ENCODE peak calls at places on chromosomes 2 and 18, in nine cellular contexts. One of them, this sample, is unnamed.

GRCh38 chr2:28427741-28428412 is 35.2 kb downstream of the FOSL2 start:
- DNase-seq in H1: no peak
- DNase-seq in astrocyte: no peak
- DNase-seq in lower leg skin: no peak
- DNase-seq in NB4: peak; percentile 35
- DNase-seq in A549: no peak
- DNase-seq in lower lobe of right lung: no peak
- DNase-seq in SK-N-SH: no peak
- DNase-seq in fibroblast of lung: no peak
- DNase-seq in this sample: no peak

GRCh38 chr18:37538526-37539205 is 26.9 kb downstream of the CELF4 start:
- DNase-seq in fibroblast of lung: no peak
- DNase-seq in astrocyte: no peak
- DNase-seq in A549: no peak
- DNase-seq in lower lobe of right lung: no peak
- DNase-seq in lower leg skin: no peak
- DNase-seq in NB4: peak; percentile 13
- DNase-seq in H1: no peak
- DNase-seq in SK-N-SH: no peak
- DNase-seq in this sample: no peak

GRCh38 chr18:78979682-78980278 is at the start of gene SALL3:
- DNase-seq in astrocyte: no peak
- DNase-seq in fibroblast of lung: no peak
- DNase-seq in lower leg skin: no peak
- DNase-seq in SK-N-SH: peak; percentile 50
- DNase-seq in H1: no peak
- DNase-seq in A549: no peak
- DNase-seq in lower lobe of right lung: no peak
- DNase-seq in NB4: no peak
- DNase-seq in this sample: no peak

GRCh38 chr2:45649855-45650806 is 1.3 kb upstream of the PRKCE start:
- DNase-seq in lower lobe of right lung: peak; percentile 83
- DNase-seq in NB4: peak; percentile 65
- DNase-seq in A549: peak; percentile 74
- DNase-seq in H1: no peak
- DNase-seq in fibroblast of lung: peak; percentile 45
- DNase-seq in SK-N-SH: peak; percentile 89
- DNase-seq in astrocyte: peak; percentile 38
- DNase-seq in lower leg skin: peak; percentile 80
- DNase-seq in this sample: no peak

GRCh38 chr2:41042343-41042742 is 590.5 kb upstream of the SLC8A1 start:
- DNase-seq in astrocyte: no peak
- DNase-seq in H1: no peak
- DNase-seq in lower lobe of right lung: no peak
- DNase-seq in A549: no peak
- DNase-seq in SK-N-SH: no peak
- DNase-seq in NB4: no peak
- DNase-seq in fibroblast of lung: peak; percentile 15
- DNase-seq in lower leg skin: no peak
- DNase-seq in this sample: no peak

GRCh38 chr2:178397002-178397605 is 53.9 kb downstream of the PRKRA start:
- DNase-seq in astrocyte: peak; percentile 14
- DNase-seq in SK-N-SH: peak; percentile 44
- DNase-seq in fibroblast of lung: peak; percentile 67
- DNase-seq in H1: no peak
- DNase-seq in NB4: peak; percentile 64
- DNase-seq in lower leg skin: no peak
- DNase-seq in A549: peak; percentile 15
- DNase-seq in lower lobe of right lung: no peak
- DNase-seq in this sample: no peak

GRCh38 chr2:152486048-152486736 is 151.2 kb downstream of the FMNL2 start:
- DNase-seq in H1: no peak
- DNase-seq in SK-N-SH: no peak
- DNase-seq in A549: no peak
- DNase-seq in astrocyte: no peak
- DNase-seq in lower lobe of right lung: no peak
- DNase-seq in lower leg skin: peak; percentile 45
- DNase-seq in fibroblast of lung: no peak
- DNase-seq in NB4: peak; percentile 30
- DNase-seq in this sample: peak; percentile 81

GRCh38 chr2:98868548-98869271 is 67.3 kb downstream of the CRACDL start:
- DNase-seq in lower lobe of right lung: no peak
- DNase-seq in astrocyte: no peak
- DNase-seq in lower leg skin: no peak
- DNase-seq in A549: no peak
- DNase-seq in fibroblast of lung: no peak
- DNase-seq in SK-N-SH: no peak
- DNase-seq in NB4: no peak
- DNase-seq in H1: no peak
- DNase-seq in this sample: no peak

GRCh38 chr2:114442545-114442944 is at the start of gene DPP10:
- DNase-seq in NB4: peak; percentile 34
- DNase-seq in lower lobe of right lung: no peak
- DNase-seq in H1: no peak
- DNase-seq in lower leg skin: no peak
- DNase-seq in astrocyte: no peak
- DNase-seq in A549: no peak
- DNase-seq in fibroblast of lung: peak; percentile 1
- DNase-seq in SK-N-SH: no peak
- DNase-seq in this sample: peak; percentile 1

DNA sequence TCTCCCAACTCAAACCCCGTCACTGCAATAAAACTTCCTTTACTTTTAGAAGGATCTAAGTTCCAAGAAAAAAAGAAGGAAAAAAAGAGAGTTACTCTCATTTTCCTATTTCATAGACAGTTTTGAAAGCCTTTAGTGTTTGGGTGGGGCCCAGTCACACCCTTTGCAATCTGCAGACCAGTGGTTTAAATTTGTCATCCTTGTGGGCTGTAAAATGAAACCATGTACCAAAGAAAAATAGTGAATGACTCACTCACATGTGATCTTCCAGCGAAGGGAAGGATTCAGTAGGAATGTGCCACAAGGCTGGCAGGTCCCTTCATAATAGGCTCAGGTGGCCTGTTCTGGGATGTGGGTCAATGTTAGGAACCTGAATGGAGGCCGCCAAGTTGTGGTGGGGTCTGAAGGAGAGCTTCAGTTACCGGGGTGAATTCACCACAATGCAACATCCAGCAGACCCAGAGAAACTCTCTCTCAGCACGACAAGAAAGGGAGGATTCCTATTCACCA is 28.3 kb downstream of the ANXA4 start:
- DNase-seq in SK-N-SH: no peak
- DNase-seq in astrocyte: peak; percentile 90
- DNase-seq in lower leg skin: peak; percentile 75
- DNase-seq in NB4: peak; percentile 75
- DNase-seq in fibroblast of lung: peak; percentile 92
- DNase-seq in H1: no peak
- DNase-seq in A549: peak; percentile 63
- DNase-seq in lower lobe of right lung: no peak
- DNase-seq in this sample: peak; percentile 82
- H3K4me3 ChIP-seq in SK-N-SH: no peak overlapping the region
- H3K4me3 ChIP-seq in astrocyte: no peak overlapping the region
- H3K4me3 ChIP-seq in lower leg skin: no peak overlapping the region
- H3K4me3 ChIP-seq in NB4: no peak overlapping the region
- H3K4me3 ChIP-seq in fibroblast of lung: no peak overlapping the region
- H3K4me3 ChIP-seq in H1: no peak overlapping the region
- H3K4me3 ChIP-seq in A549: no peak overlapping the region
- H3K4me3 ChIP-seq in lower lobe of right lung: no peak overlapping the region
- H3K4me3 ChIP-seq in this sample: no peak overlapping the region

GRCh38 chr2:205557873-205558272 is 124.4 kb upstream of the NRP2 start:
- DNase-seq in lower leg skin: no peak
- DNase-seq in A549: no peak
- DNase-seq in H1: no peak
- DNase-seq in lower lobe of right lung: no peak
- DNase-seq in NB4: no peak
- DNase-seq in SK-N-SH: peak; percentile 36
- DNase-seq in fibroblast of lung: no peak
- DNase-seq in astrocyte: no peak
- DNase-seq in this sample: no peak
- TF ChIP-seq CTCF in lower leg skin: no peak
- TF ChIP-seq CTCF in A549: no peak
- TF ChIP-seq CTCF in H1: no peak
- TF ChIP-seq CTCF in lower lobe of right lung: no peak
- TF ChIP-seq CTCF in NB4: no peak
- TF ChIP-seq CTCF in SK-N-SH: no peak
- TF ChIP-seq CTCF in fibroblast of lung: no peak
- TF ChIP-seq CTCF in astrocyte: no peak
- TF ChIP-seq CTCF in this sample: no peak

GRCh38 chr2:160064916-160065315 is 2.5 kb upstream of the PLA2R1 start:
- DNase-seq in NB4: no peak
- DNase-seq in astrocyte: no peak
- DNase-seq in H1: no peak
- DNase-seq in SK-N-SH: no peak
- DNase-seq in lower leg skin: no peak
- DNase-seq in fibroblast of lung: no peak
- DNase-seq in lower lobe of right lung: no peak
- DNase-seq in A549: no peak
- DNase-seq in this sample: no peak

GRCh38 chr2:160063895-160064577 is 1.6 kb upstream of the PLA2R1 start:
- DNase-seq in H1: no peak
- DNase-seq in lower lobe of right lung: no peak
- DNase-seq in SK-N-SH: peak; percentile 82
- DNase-seq in fibroblast of lung: no peak
- DNase-seq in NB4: no peak
- DNase-seq in lower leg skin: no peak
- DNase-seq in A549: no peak
- DNase-seq in astrocyte: no peak
- DNase-seq in this sample: no peak

GRCh38 chr2:160061533-160062282 is 707 bp downstream of the PLA2R1 start:
- DNase-seq in fibroblast of lung: no peak
- DNase-seq in SK-N-SH: peak; percentile 32
- DNase-seq in lower lobe of right lung: peak; percentile 50
- DNase-seq in lower leg skin: no peak
- DNase-seq in H1: no peak
- DNase-seq in A549: peak; percentile 15
- DNase-seq in NB4: no peak
- DNase-seq in astrocyte: no peak
- DNase-seq in this sample: no peak

GRCh38 chr2:160062283-160063005 is at the start of gene PLA2R1:
- DNase-seq in NB4: no peak
- DNase-seq in lower leg skin: peak; percentile 51
- DNase-seq in A549: peak; percentile 78
- DNase-seq in SK-N-SH: no peak
- DNase-seq in H1: no peak
- DNase-seq in lower lobe of right lung: peak; percentile 57
- DNase-seq in astrocyte: peak; percentile 30
- DNase-seq in fibroblast of lung: peak; percentile 20
- DNase-seq in this sample: no peak

GRCh38 chr2:160063266-160063665 is 851 bp upstream of the PLA2R1 start:
- DNase-seq in SK-N-SH: no peak
- DNase-seq in astrocyte: no peak
- DNase-seq in fibroblast of lung: no peak
- DNase-seq in NB4: no peak
- DNase-seq in lower lobe of right lung: no peak
- DNase-seq in H1: no peak
- DNase-seq in A549: no peak
- DNase-seq in lower leg skin: no peak
- DNase-seq in this sample: no peak
- H3K4me3 ChIP-seq in SK-N-SH: no peak overlapping the region
- H3K4me3 ChIP-seq in astrocyte: peak overlapping the region; percentile 73
- H3K4me3 ChIP-seq in fibroblast of lung: peak overlapping the region; percentile 77
- H3K4me3 ChIP-seq in NB4: no peak overlapping the region
- H3K4me3 ChIP-seq in lower lobe of right lung: peak overlapping the region; percentile 69
- H3K4me3 ChIP-seq in H1: peak overlapping the region; percentile 33
- H3K4me3 ChIP-seq in A549: peak overlapping the region; percentile 82
- H3K4me3 ChIP-seq in lower leg skin: no peak overlapping the region
- H3K4me3 ChIP-seq in this sample: no peak overlapping the region

GRCh38 chr2:148643421-148643820 is 1.1 kb upstream of the EPC2 start:
- DNase-seq in fibroblast of lung: no peak
- DNase-seq in lower leg skin: no peak
- DNase-seq in astrocyte: no peak
- DNase-seq in H1: no peak
- DNase-seq in NB4: peak; percentile 23
- DNase-seq in A549: no peak
- DNase-seq in lower lobe of right lung: no peak
- DNase-seq in SK-N-SH: no peak
- DNase-seq in this sample: no peak

GRCh38 chr2:148644885-148645134 is 259 bp downstream of the EPC2 start:
- DNase-seq in H1: no peak
- DNase-seq in lower leg skin: no peak
- DNase-seq in astrocyte: no peak
- DNase-seq in SK-N-SH: no peak
- DNase-seq in NB4: no peak
- DNase-seq in fibroblast of lung: no peak
- DNase-seq in lower lobe of right lung: no peak
- DNase-seq in A549: no peak
- DNase-seq in this sample: no peak

GRCh38 chr2:148645925-148646559 is 1.5 kb downstream of the EPC2 start:
- DNase-seq in lower leg skin: peak; percentile 54
- DNase-seq in A549: peak; percentile 60
- DNase-seq in NB4: peak; percentile 85
- DNase-seq in SK-N-SH: peak; percentile 61
- DNase-seq in fibroblast of lung: peak; percentile 89
- DNase-seq in astrocyte: peak; percentile 93
- DNase-seq in H1: no peak
- DNase-seq in lower lobe of right lung: no peak
- DNase-seq in this sample: peak; percentile 73

GRCh38 chr2:148643998-148644884 is at the start of gene EPC2:
- DNase-seq in NB4: peak; percentile 91
- DNase-seq in H1: peak; percentile 56
- DNase-seq in lower lobe of right lung: peak; percentile 92
- DNase-seq in astrocyte: peak; percentile 67
- DNase-seq in A549: peak; percentile 47
- DNase-seq in fibroblast of lung: peak; percentile 84
- DNase-seq in SK-N-SH: peak; percentile 93
- DNase-seq in lower leg skin: peak; percentile 80
- DNase-seq in this sample: peak; percentile 19

DNA sequence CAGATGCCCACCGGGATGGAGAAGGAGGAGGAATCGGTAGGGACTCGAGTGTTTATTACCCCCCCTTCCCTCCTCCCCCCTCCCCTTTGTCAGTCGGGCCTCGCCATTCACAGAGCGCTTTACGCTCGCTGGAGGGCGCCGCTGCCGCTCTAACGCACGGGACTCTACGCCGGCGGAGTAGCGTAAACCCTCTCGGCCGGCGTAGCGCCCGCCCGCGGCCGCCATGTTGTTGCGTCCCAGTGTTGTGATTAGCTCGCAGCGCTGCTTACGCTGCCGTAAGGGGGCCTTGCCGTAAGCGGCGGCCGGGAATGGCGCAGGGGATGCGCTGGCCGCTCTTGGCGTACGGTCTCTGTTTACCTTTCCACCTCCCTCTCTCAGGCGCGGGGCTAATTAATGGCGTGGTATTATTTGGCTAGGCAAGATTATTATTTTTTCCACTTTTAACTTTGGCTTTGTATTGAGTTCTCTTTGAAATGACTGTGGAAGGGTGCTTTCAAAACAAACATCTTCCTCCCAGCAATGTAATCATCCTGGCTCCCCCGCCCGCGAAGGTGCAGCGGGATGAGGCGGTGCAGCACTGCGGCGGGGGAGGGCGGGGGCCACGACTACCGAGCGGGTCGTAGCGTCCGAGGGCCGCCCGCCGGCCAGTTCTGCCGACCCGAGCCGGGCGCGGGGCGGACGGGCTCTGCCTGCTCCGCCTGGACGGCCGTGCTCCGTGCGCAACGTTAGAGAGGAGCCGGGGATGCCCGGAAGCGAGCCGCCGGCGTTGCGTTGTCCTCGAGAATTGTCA is 779 bp downstream of the EPC2 start:
- DNase-seq in astrocyte: peak; percentile 80
- DNase-seq in lower leg skin: peak; percentile 93
- DNase-seq in A549: peak; percentile 66
- DNase-seq in H1: peak; percentile 70
- DNase-seq in SK-N-SH: peak; percentile 95
- DNase-seq in fibroblast of lung: peak; percentile 93
- DNase-seq in lower lobe of right lung: peak; percentile 97
- DNase-seq in NB4: peak; percentile 93
- DNase-seq in this sample: peak; percentile 43
- TF ChIP-seq CTCF in astrocyte: no peak
- TF ChIP-seq CTCF in lower leg skin: no peak
- TF ChIP-seq CTCF in A549: no peak
- TF ChIP-seq CTCF in H1: no peak
- TF ChIP-seq CTCF in SK-N-SH: peak; percentile 27
- TF ChIP-seq CTCF in fibroblast of lung: peak; percentile 36
- TF ChIP-seq CTCF in lower lobe of right lung: peak; percentile 43
- TF ChIP-seq CTCF in NB4: no peak
- TF ChIP-seq CTCF in this sample: no peak